ENCODE peak calls at places on chromosomes 2 and 18, in five cellular contexts. V is Caco-2, X is colonic mucosa, N is astrocyte of the spinal cord, M is B cell. R is an unnamed sample.

GRCh38 chr18:11989966-11990380 is 8.7 kb downstream of the IMPA2 start:
- DNase-seq in X (no peak), N (no peak), V (no peak), M (no peak), R (no peak)

GRCh38 chr2:101518470-101519172 is 43.7 kb upstream of the RFX8 start:
- DNase-seq in V (peak), N (peak), X (peak), M (no peak), R (peak)

GRCh38 chr2:222052934-222053367 is 245.8 kb downstream of the PAX3 start:
- DNase-seq in V (peak), N (no peak), M (no peak), X (peak), R (no peak)

GRCh38 chr2:154452471-154452870 is 246.0 kb upstream of the KCNJ3 start:
- DNase-seq in N (no peak), V (no peak), X (no peak), M (no peak), R (no peak)

GRCh38 chr2:199818001-199818400 is 33.0 kb downstream of the FTCDNL1 start:
- DNase-seq in M (no peak), N (no peak), V (no peak), X (no peak), R (no peak)

GRCh38 chr2:241896746-241897201 is 27.2 kb downstream of the RTP5 start:
- DNase-seq in X (no peak), M (no peak), N (no peak), V (no peak), R (no peak)

GRCh38 chr2:120254178-120254577 is 1.5 kb downstream of the RALB start:
- DNase-seq in N (no peak), X (no peak), M (no peak), V (no peak), R (no peak)

GRCh38 chr2:19361325-19361990 is 3.0 kb upstream of the OSR1 start:
- DNase-seq in N (peak), M (peak), X (no peak), V (no peak), R (peak)

GRCh38 chr2:149661844-149662243 is 74.3 kb upstream of the MMADHC start:
- DNase-seq in M (no peak), N (peak), X (peak), V (no peak), R (peak)

GRCh38 chr2:216665717-216666116 is 29.6 kb downstream of the IGFBP5 start:
- DNase-seq in X (no peak), V (no peak), N (no peak), M (no peak), R (peak)

GRCh38 chr18:5455644-5456043 is 88.2 kb downstream of the EPB41L3 start:
- DNase-seq in V (no peak), X (no peak), N (peak), M (no peak), R (peak)

GRCh38 chr18:58615150-58616132 is 13.4 kb downstream of the ALPK2 start:
- DNase-seq in M (no peak), X (peak), V (no peak), N (no peak), R (no peak)

GRCh38 chr2:172179045-172179742 is 76.5 kb upstream of the DLX2 start:
- DNase-seq in N (peak), V (no peak), M (no peak), X (peak), R (no peak)

GRCh38 chr2:159144776-159145614 is 141.5 kb downstream of the WDSUB1 start:
- DNase-seq in X (no peak), V (no peak), M (no peak), N (no peak), R (no peak)

GRCh38 chr2:101205521-101205998 is 47.1 kb upstream of the CNOT11 start:
- DNase-seq in M (peak), X (peak), N (peak), V (peak), R (peak)

GRCh38 chr2:66024396-66024795 is 410.5 kb upstream of the MEIS1 start:
- DNase-seq in N (no peak), V (peak), M (no peak), X (peak), R (no peak)

GRCh38 chr2:70779911-70780580 is 10.4 kb downstream of the FIGLA start:
- DNase-seq in M (no peak), N (no peak), V (no peak), X (no peak), R (no peak)

GRCh38 chr2:161206491-161207032 is 46.3 kb downstream of the TANK start:
- DNase-seq in X (no peak), M (no peak), N (no peak), V (no peak), R (peak)

GRCh38 chr2:200137275-200137674 is 169.2 kb upstream of the SPATS2L start:
- DNase-seq in X (peak), V (no peak), M (no peak), N (no peak), R (no peak)

GRCh38 chr2:237427807-237428506 is 14.0 kb upstream of the COL6A3 start:
- DNase-seq in M (no peak), N (no peak), V (no peak), X (no peak), R (no peak)

DNA sequence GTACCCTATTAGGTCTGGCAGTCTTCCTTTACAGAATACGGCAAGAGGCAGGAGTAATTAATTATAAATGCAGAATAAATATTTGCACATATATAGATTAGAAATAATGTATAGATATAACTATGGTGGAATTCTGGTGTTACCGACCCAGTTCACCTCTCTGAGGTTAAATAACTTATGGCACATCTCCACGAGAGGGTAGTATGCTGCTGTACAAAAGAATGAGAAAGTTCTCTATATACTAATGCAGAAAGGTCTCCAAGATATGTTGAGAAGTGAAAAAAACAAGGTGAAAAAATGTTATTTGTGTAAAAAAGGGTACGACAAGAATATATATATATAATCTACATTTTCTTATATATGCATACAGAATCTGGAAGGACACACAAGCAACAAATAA is 40.8 kb downstream of the MC2R start:
- DNase-seq in N (no peak), X (no peak), V (no peak), M (no peak), R (no peak)
- TF ChIP-seq CTCF in N (no peak), X (no peak), V (no peak), M (no peak), R (no peak)

GRCh38 chr18:46321954-46322353 is 217.8 kb downstream of the HAUS1 start:
- DNase-seq in M (no peak), N (no peak), X (no peak), V (no peak), R (no peak)

GRCh38 chr18:46319793-46320192 is 215.6 kb downstream of the HAUS1 start:
- DNase-seq in V (no peak), X (no peak), M (no peak), N (no peak), R (no peak)

GRCh38 chr18:46318356-46318755 is 214.2 kb downstream of the HAUS1 start:
- DNase-seq in X (no peak), N (no peak), V (no peak), M (no peak), R (no peak)

GRCh38 chr18:46320928-46321855 is 217.0 kb downstream of the HAUS1 start:
- DNase-seq in X (no peak), V (no peak), N (peak), M (no peak), R (peak)

GRCh38 chr18:46320297-46320696 is 216.1 kb downstream of the HAUS1 start:
- DNase-seq in M (no peak), V (no peak), N (no peak), X (no peak), R (no peak)
- TF ChIP-seq CTCF in M (no peak), V (no peak), N (no peak), X (no peak), R (peak)

DNA sequence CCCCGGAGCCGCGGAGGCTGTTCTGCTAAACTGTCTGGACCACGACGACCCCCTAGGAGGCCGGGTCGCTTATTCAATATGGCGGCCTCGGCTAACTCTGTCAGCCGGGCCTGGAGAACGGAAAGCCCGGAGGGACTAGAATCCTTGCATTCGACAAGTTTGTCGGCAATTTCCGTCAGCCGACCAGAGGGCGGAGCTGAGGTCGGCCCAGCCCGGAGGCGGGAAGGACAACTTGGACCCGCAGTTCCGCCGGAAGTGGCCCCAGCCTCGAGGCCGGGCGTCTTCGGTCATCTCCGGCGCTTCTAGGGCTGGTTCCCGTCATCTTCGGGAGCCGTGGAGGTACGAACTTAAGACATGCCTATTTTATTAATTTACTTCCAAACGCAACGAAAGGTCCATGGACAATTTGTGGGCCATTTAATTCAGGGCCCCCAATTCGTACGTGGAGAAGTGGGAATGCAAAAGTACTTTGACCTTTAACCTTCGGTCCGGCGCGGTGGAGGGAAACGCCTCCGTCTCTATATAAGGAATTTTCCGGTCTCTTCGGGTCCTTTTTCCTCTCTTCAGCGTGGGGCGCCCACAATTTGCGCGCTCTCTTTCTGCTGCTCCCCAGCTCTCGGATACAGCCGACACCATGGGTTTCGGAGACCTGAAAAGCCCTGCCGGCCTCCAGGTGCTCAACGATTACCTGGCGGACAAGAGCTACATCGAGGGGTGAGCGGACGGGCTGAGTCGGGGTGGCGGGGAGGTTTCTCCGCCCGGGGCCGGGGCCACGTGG is at the start of the genes EEF1B2 and NDUFS1:
- DNase-seq in X (peak), N (peak), M (peak), V (peak), R (peak)
- TF ChIP-seq CTCF in X (no peak), N (no peak), M (no peak), V (no peak), R (no peak)

DNA sequence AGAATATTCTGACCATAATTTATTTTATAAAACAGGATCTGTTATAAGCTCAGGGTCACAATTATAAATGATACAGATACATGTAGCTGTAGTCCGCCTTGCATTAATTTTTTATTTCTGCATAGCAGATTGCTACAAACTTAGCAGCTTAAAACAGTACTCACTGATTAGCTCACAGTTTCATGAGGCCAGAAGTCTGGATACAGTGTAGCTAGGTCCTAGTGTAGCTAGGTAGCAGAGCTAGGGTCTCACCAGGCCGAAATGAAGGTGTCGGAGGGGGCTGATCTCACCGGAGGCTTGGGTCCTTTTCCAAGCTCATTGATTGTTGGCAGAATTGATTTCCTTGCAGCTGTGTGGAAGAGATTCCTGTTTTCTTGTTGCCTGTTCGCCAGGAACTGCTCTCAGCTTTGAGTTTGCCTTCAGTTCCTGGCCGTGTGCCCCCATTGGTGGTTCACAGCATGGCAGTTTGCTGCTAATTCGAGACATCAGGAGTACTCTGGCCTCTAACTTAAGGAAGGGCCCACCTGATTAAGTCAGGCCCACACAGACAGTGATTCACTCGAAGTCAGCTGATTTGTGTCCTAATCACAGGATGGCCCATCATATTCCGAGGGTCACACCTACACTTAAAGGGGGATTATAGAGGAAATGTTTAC is 18.4 kb downstream of the NAPG start:
- DNase-seq in V (no peak), N (no peak), M (no peak), X (no peak), R (peak)
- TF ChIP-seq CTCF in V (no peak), N (no peak), M (no peak), X (no peak), R (peak)

DNA sequence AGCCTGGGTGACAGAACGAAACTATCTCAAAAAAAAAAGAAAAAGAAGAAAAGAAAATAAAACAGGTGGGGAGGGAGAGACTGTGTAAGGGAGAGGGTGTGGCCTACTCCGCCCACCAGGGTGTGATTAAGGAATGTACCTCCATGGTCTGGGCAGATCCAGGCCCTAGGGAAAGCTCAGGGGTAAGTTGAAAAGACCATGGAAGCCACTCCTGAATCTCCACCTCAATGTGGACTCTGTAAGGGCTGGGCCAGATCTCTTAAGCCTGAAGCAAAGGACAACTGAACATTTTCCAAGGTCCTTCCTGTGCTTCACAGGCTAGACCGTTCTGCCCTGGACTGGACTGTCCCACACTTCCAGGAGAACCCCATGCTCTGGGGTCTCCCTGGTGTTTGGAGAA is 9.7 kb upstream of the ATG16L1 start:
- DNase-seq in V (peak), N (no peak), M (no peak), X (peak), R (no peak)
- TF ChIP-seq CTCF in V (no peak), N (no peak), M (no peak), X (no peak), R (no peak)

GRCh38 chr18:8660316-8660715 is 45.0 kb upstream of the MTCL1 start:
- DNase-seq in N (no peak), X (no peak), V (no peak), M (no peak), R (no peak)

GRCh38 chr18:8657050-8657820 is 48.0 kb downstream of the RAB12 start:
- DNase-seq in V (no peak), N (no peak), X (no peak), M (no peak), R (no peak)

GRCh38 chr18:8659609-8660242 is 45.6 kb upstream of the MTCL1 start:
- DNase-seq in M (no peak), V (no peak), X (no peak), N (no peak), R (no peak)

GRCh38 chr18:8657873-8658521 is 47.4 kb upstream of the MTCL1 start:
- DNase-seq in M (no peak), X (no peak), N (peak), V (no peak), R (peak)

GRCh38 chr18:8658858-8659485 is 46.4 kb upstream of the MTCL1 start:
- DNase-seq in V (no peak), N (no peak), X (no peak), M (no peak), R (no peak)
- TF ChIP-seq CTCF in V (no peak), N (no peak), X (no peak), M (no peak), R (no peak)

R was measured in choroid plexus epithelial cell.